ENCODE peak calls at places on chromosomes 2 and 18, in ten cellular contexts. One of them, this sample, is unnamed.
A peak's percentile ranks its signal among the peaks of the same experiment; 100 is the strongest.

GRCh38 chr18:76678248-76678647 is 144.1 kb upstream of the ZNF236 start:
- DNase-seq in MCF 10A: no peak
- DNase-seq in endothelial cell: no peak
- DNase-seq in WTC11: no peak
- DNase-seq in Calu3: no peak
- DNase-seq in activated T-cell treated with anti-CD3 and anti-CD28 coated beads, Interleukin-2, amount 50 U/mL, for 72 hours: no peak
- DNase-seq in HTR-8/SVneo: no peak
- DNase-seq in EL: no peak
- DNase-seq in kidney glomerular epithelial cell: no peak
- DNase-seq in right cardiac atrium: peak; percentile 62
- DNase-seq in this sample: no peak

GRCh38 chr2:207334631-207335371 is 169.1 kb upstream of the KLF7 start:
- DNase-seq in MCF 10A: peak; percentile 97
- DNase-seq in endothelial cell: peak; percentile 65
- DNase-seq in WTC11: peak; percentile 79
- DNase-seq in Calu3: no peak
- DNase-seq in activated T-cell treated with anti-CD3 and anti-CD28 coated beads, Interleukin-2, amount 50 U/mL, for 72 hours: peak; percentile 59
- DNase-seq in HTR-8/SVneo: peak; percentile 57
- DNase-seq in EL: peak; percentile 98
- DNase-seq in kidney glomerular epithelial cell: peak; percentile 100
- DNase-seq in right cardiac atrium: peak; percentile 80
- DNase-seq in this sample: peak; percentile 88

GRCh38 chr2:229265727-229266126 is 5.4 kb downstream of the PID1 start:
- DNase-seq in MCF 10A: no peak
- DNase-seq in endothelial cell: no peak
- DNase-seq in WTC11: no peak
- DNase-seq in Calu3: no peak
- DNase-seq in activated T-cell treated with anti-CD3 and anti-CD28 coated beads, Interleukin-2, amount 50 U/mL, for 72 hours: no peak
- DNase-seq in HTR-8/SVneo: no peak
- DNase-seq in EL: no peak
- DNase-seq in kidney glomerular epithelial cell: no peak
- DNase-seq in right cardiac atrium: no peak
- DNase-seq in this sample: no peak

GRCh38 chr2:75892490-75892889 is 181.8 kb upstream of the GCFC2 start:
- DNase-seq in MCF 10A: no peak
- DNase-seq in endothelial cell: no peak
- DNase-seq in WTC11: no peak
- DNase-seq in Calu3: no peak
- DNase-seq in activated T-cell treated with anti-CD3 and anti-CD28 coated beads, Interleukin-2, amount 50 U/mL, for 72 hours: no peak
- DNase-seq in HTR-8/SVneo: no peak
- DNase-seq in EL: no peak
- DNase-seq in kidney glomerular epithelial cell: no peak
- DNase-seq in right cardiac atrium: no peak
- DNase-seq in this sample: no peak

GRCh38 chr18:23437357-23438045 is 15.6 kb upstream of the RIOK3 start:
- DNase-seq in MCF 10A: peak; percentile 69
- DNase-seq in endothelial cell: peak; percentile 81
- DNase-seq in WTC11: peak; percentile 81
- DNase-seq in Calu3: peak; percentile 87
- DNase-seq in activated T-cell treated with anti-CD3 and anti-CD28 coated beads, Interleukin-2, amount 50 U/mL, for 72 hours: peak; percentile 86
- DNase-seq in HTR-8/SVneo: peak; percentile 53
- DNase-seq in EL: peak; percentile 74
- DNase-seq in kidney glomerular epithelial cell: peak; percentile 79
- DNase-seq in right cardiac atrium: peak; percentile 95
- DNase-seq in this sample: peak; percentile 51

GRCh38 chr2:2822143-2822542 is 491.1 kb upstream of the MYT1L start:
- DNase-seq in MCF 10A: no peak
- DNase-seq in endothelial cell: no peak
- DNase-seq in WTC11: no peak
- DNase-seq in Calu3: no peak
- DNase-seq in activated T-cell treated with anti-CD3 and anti-CD28 coated beads, Interleukin-2, amount 50 U/mL, for 72 hours: no peak
- DNase-seq in HTR-8/SVneo: no peak
- DNase-seq in EL: no peak
- DNase-seq in kidney glomerular epithelial cell: no peak
- DNase-seq in right cardiac atrium: no peak
- DNase-seq in this sample: no peak

GRCh38 chr18:48412339-48412929 is 3.3 kb upstream of the ZBTB7C start:
- DNase-seq in MCF 10A: peak; percentile 59
- DNase-seq in endothelial cell: peak; percentile 44
- DNase-seq in WTC11: peak; percentile 54
- DNase-seq in Calu3: peak; percentile 45
- DNase-seq in activated T-cell treated with anti-CD3 and anti-CD28 coated beads, Interleukin-2, amount 50 U/mL, for 72 hours: peak; percentile 25
- DNase-seq in HTR-8/SVneo: peak; percentile 27
- DNase-seq in EL: peak; percentile 38
- DNase-seq in kidney glomerular epithelial cell: peak; percentile 31
- DNase-seq in right cardiac atrium: no peak
- DNase-seq in this sample: peak; percentile 53

GRCh38 chr18:37422116-37422515 is 143.5 kb downstream of the CELF4 start:
- DNase-seq in MCF 10A: no peak
- DNase-seq in endothelial cell: no peak
- DNase-seq in WTC11: no peak
- DNase-seq in Calu3: no peak
- DNase-seq in activated T-cell treated with anti-CD3 and anti-CD28 coated beads, Interleukin-2, amount 50 U/mL, for 72 hours: no peak
- DNase-seq in HTR-8/SVneo: no peak
- DNase-seq in EL: no peak
- DNase-seq in kidney glomerular epithelial cell: no peak
- DNase-seq in right cardiac atrium: no peak
- DNase-seq in this sample: no peak

This sample was measured in A549.